ENCODE peak calls at places on chromosomes 16 and 17, in nine cellular contexts. Z, T, X, V, J, F, I, U and N are unnamed samples.
A peak's percentile ranks its signal among the peaks of the same experiment; 100 is the strongest.

GRCh38 chr16:81625544-81626152 is 153.4 kb upstream of the PLCG2 start:
- DNase-seq in Z (peak; percentile 49), T (no peak), X (peak; percentile 67), V (peak; percentile 53), J (no peak), F (peak; percentile 78), I (peak; percentile 45), U (no peak), N (peak; percentile 83)

GRCh38 chr17:419073-419735 is 66.6 kb upstream of the RPH3AL start:
- DNase-seq in Z (no peak), T (no peak), X (no peak), V (no peak), J (no peak), F (no peak), I (no peak), U (no peak), N (no peak)

GRCh38 chr16:1216296-1216619 is 8.8 kb downstream of the TPSG1 start:
- DNase-seq in Z (no peak), T (no peak), X (no peak), V (no peak), J (no peak), F (no peak), I (no peak), U (no peak), N (no peak)

GRCh38 chr17:79042421-79043190 is 18.6 kb downstream of the C1QTNF1 start:
- DNase-seq in Z (peak; percentile 75), T (no peak), X (peak; percentile 55), V (peak; percentile 69), J (no peak), F (peak; percentile 72), I (peak; percentile 76), U (no peak), N (peak; percentile 68)

GRCh38 chr17:71247455-71248015 is 873.3 kb upstream of the SOX9 start:
- DNase-seq in Z (no peak), T (no peak), X (peak; percentile 68), V (no peak), J (no peak), F (no peak), I (no peak), U (no peak), N (no peak)

GRCh38 chr17:73650617-73651200 is 6.5 kb upstream of the SDK2 start:
- DNase-seq in Z (no peak), T (no peak), X (no peak), V (no peak), J (no peak), F (no peak), I (no peak), U (no peak), N (no peak)

GRCh38 chr17:76104140-76104895 is 731 bp upstream of the EXOC7 start:
- DNase-seq in Z (no peak), T (no peak), X (no peak), V (no peak), J (no peak), F (no peak), I (no peak), U (no peak), N (no peak)

GRCh38 chr17:40153603-40154238 is 13.4 kb downstream of the CASC3 start:
- DNase-seq in Z (no peak), T (no peak), X (no peak), V (no peak), J (no peak), F (no peak), I (no peak), U (no peak), N (no peak)

GRCh38 chr16:10314811-10315210 is 71.0 kb upstream of the ATF7IP2 start:
- DNase-seq in Z (peak; percentile 28), T (no peak), X (peak; percentile 40), V (no peak), J (no peak), F (peak; percentile 25), I (no peak), U (no peak), N (no peak)
- TF ChIP-seq CTCF in Z (peak; percentile 1), T (no peak), X (no peak), V (peak; percentile 44), J (no peak), F (peak; percentile 35), I (no peak), U (no peak), N (no peak)

DNA sequence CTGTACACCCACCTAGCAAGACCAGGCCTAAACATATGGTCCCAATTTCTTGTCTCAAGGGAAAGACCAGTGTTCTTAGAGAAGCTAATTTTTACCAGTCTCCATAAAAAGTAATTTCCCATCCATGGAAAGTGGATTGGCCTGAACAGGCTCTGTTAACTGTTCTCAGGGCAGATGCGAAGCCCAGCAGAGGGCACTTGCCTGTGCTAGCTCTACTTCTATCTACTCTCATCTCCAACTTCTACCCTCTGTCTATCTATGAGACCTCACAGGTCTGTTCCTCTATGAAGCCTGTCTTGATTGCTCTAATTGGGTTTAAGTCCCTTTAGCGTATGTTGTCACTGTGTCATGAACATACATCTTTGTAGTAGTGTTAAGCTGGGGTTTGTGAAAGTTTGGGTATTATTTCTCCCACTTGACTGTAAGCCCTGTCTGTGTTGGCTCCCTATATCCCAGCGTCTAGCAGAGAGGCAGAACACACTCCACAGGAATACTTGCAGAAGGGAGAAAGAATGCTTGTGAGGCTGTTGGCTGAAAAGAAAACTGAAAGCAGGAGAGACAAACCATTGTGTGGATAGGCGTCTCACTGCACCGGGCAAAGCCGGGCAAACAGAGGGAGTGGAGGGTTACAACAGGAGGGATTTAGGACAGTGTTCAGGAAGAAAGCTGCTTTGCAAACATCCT is 167.2 kb upstream of the MAF start:
- DNase-seq in Z (peak; percentile 13), T (no peak), X (peak; percentile 50), V (no peak), J (no peak), F (no peak), I (peak; percentile 31), U (no peak), N (no peak)
- TF ChIP-seq CTCF in Z (peak; percentile 17), T (peak; percentile 62), X (peak; percentile 61), V (peak; percentile 39), J (peak; percentile 34), F (no peak), I (no peak), U (peak; percentile 49), N (no peak)

GRCh38 chr17:8670486-8670885 is 40.0 kb upstream of the MYH10 start:
- DNase-seq in Z (no peak), T (no peak), X (no peak), V (no peak), J (no peak), F (no peak), I (no peak), U (no peak), N (no peak)

GRCh38 chr17:8664426-8665105 is 34.0 kb upstream of the MYH10 start:
- DNase-seq in Z (no peak), T (no peak), X (no peak), V (no peak), J (no peak), F (no peak), I (no peak), U (no peak), N (no peak)

GRCh38 chr17:8672326-8672725 is 41.8 kb upstream of the MYH10 start:
- DNase-seq in Z (no peak), T (no peak), X (no peak), V (no peak), J (no peak), F (no peak), I (no peak), U (no peak), N (no peak)

GRCh38 chr17:8665681-8666080 is 35.2 kb upstream of the MYH10 start:
- DNase-seq in Z (no peak), T (no peak), X (no peak), V (no peak), J (no peak), F (no peak), I (no peak), U (no peak), N (no peak)

GRCh38 chr17:8668181-8668740 is 37.7 kb upstream of the MYH10 start:
- DNase-seq in Z (peak; percentile 79), T (no peak), X (no peak), V (no peak), J (no peak), F (no peak), I (no peak), U (no peak), N (no peak)
- TF ChIP-seq CTCF in Z (no peak), T (no peak), X (no peak), V (no peak), J (no peak), F (no peak), I (no peak), U (no peak), N (no peak)

GRCh38 chr16:67608367-67608766 is 36.6 kb upstream of the CARMIL2 start:
- DNase-seq in Z (no peak), T (no peak), X (no peak), V (no peak), J (no peak), F (no peak), I (no peak), U (no peak), N (peak; percentile 36)

DNA sequence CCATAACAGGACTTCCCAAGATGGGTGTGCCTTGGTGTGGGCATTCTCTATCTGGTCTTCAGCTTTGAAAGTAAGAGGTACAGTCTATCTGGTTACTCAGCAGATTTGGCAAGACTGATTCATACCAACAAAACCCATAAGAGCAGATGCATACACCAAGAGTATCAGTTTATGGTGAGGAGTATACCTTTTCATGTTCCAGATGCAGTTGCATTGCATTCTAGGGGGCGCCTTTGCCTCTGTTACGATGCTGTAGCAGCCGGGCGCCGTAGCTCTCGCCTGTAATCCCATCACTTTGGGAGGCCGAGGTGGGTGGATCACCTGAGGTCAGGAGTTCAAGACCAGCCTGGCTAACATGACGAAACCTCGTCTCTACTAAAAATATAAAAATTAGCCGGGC is 31.1 kb upstream of the CARMIL2 start:
- DNase-seq in Z (no peak), T (no peak), X (peak; percentile 31), V (no peak), J (no peak), F (peak; percentile 6), I (no peak), U (no peak), N (no peak)
- TF ChIP-seq CTCF in Z (peak; percentile 5), T (no peak), X (no peak), V (no peak), J (no peak), F (no peak), I (no peak), U (no peak), N (peak; percentile 13)

GRCh38 chr16:63461248-63461841 is 1425.1 kb upstream of the CDH8 start:
- DNase-seq in Z (peak; percentile 81), T (no peak), X (peak; percentile 42), V (no peak), J (no peak), F (peak; percentile 58), I (peak; percentile 18), U (no peak), N (no peak)
- TF ChIP-seq CTCF in Z (peak; percentile 57), T (peak; percentile 27), X (peak; percentile 28), V (peak; percentile 57), J (peak; percentile 38), F (peak; percentile 33), I (no peak), U (peak; percentile 44), N (peak; percentile 10)

GRCh38 chr16:51124896-51125295 is 26.2 kb downstream of the SALL1 start:
- DNase-seq in Z (no peak), T (no peak), X (no peak), V (no peak), J (no peak), F (no peak), I (no peak), U (no peak), N (no peak)
- TF ChIP-seq CTCF in Z (no peak), T (no peak), X (no peak), V (no peak), J (no peak), F (no peak), I (no peak), U (no peak), N (no peak)